ENCODE peak calls at places on chromosome 13, in seven cellular contexts. L, O, J, D, X, C and W are unnamed samples.

GRCh38 chr13:40028446-40028845 is 373.0 kb downstream of the COG6 start:
- DNase-seq in J (no peak), O (no peak), X (no peak), C (no peak), D (no peak), L (no peak), W (no peak)

GRCh38 chr13:90769387-90769786 is 578.1 kb upstream of the MIR17HG start:
- DNase-seq in C (no peak), O (no peak), J (no peak), X (no peak), L (no peak), D (no peak), W (no peak)

GRCh38 chr13:105462098-105462497 is 1073.4 kb downstream of the EFNB2 start:
- DNase-seq in O (no peak), C (no peak), D (no peak), L (no peak), X (no peak), J (no peak), W (no peak)

GRCh38 chr13:66520511-66521390 is 709.4 kb downstream of the PCDH9 start:
- DNase-seq in C (no peak), J (no peak), D (no peak), O (no peak), L (no peak), X (no peak), W (no peak)

GRCh38 chr13:107518780-107519179 is 696.6 kb downstream of the LIG4 start:
- DNase-seq in C (no peak), O (no peak), D (no peak), L (no peak), X (no peak), J (no peak), W (peak)

GRCh38 chr13:50594276-50594970 is 249.1 kb downstream of the DLEU7 start:
- DNase-seq in D (no peak), X (peak), O (no peak), J (no peak), L (no peak), C (no peak), W (no peak)

GRCh38 chr13:71395053-71395452 is 472.0 kb downstream of the DACH1 start:
- DNase-seq in D (no peak), C (no peak), O (no peak), L (no peak), X (no peak), J (no peak), W (no peak)

GRCh38 chr13:99135591-99135990 is 65.1 kb upstream of the UBAC2 start:
- DNase-seq in J (no peak), X (no peak), C (no peak), O (no peak), D (no peak), L (no peak), W (no peak)

GRCh38 chr13:96958286-96958891 is 35.9 kb downstream of the OXGR1 start:
- DNase-seq in D (peak), L (no peak), O (peak), J (no peak), X (peak), C (peak), W (peak)

GRCh38 chr13:76937416-76937815 is 10.9 kb upstream of the ACOD1 start:
- DNase-seq in O (no peak), J (no peak), L (no peak), D (peak), C (no peak), X (peak), W (peak)

GRCh38 chr13:24184265-24184841 is 23.8 kb downstream of the SPATA13 start:
- DNase-seq in O (no peak), J (no peak), D (peak), L (no peak), X (no peak), C (no peak), W (no peak)

GRCh38 chr13:50131998-50132936 is 117.0 kb downstream of the KCNRG start:
- DNase-seq in X (peak), L (no peak), O (no peak), J (no peak), C (no peak), D (no peak), W (no peak)

GRCh38 chr13:28755546-28755870 is 36.7 kb upstream of the SLC46A3 start:
- DNase-seq in L (no peak), J (no peak), X (no peak), O (no peak), C (no peak), D (no peak), W (no peak)

GRCh38 chr13:41458939-41459753 is 1.8 kb downstream of the RGCC start:
- DNase-seq in C (no peak), O (peak), X (peak), D (peak), L (peak), J (peak), W (peak)

GRCh38 chr13:83730674-83731073 is 151.6 kb downstream of the SLITRK1 start:
- DNase-seq in X (no peak), O (no peak), D (no peak), J (no peak), C (no peak), L (no peak), W (no peak)

GRCh38 chr13:75715598-75716523 is 79.7 kb downstream of the LMO7 start:
- DNase-seq in O (no peak), C (peak), L (no peak), D (no peak), J (no peak), X (peak), W (no peak)

GRCh38 chr13:103203750-103204330 is 137.6 kb upstream of the SLC10A2 start:
- DNase-seq in D (no peak), J (no peak), C (peak), O (no peak), L (no peak), X (no peak), W (no peak)

GRCh38 chr13:70714993-70715392 is 606.7 kb upstream of the KLHL1 start:
- DNase-seq in L (no peak), J (no peak), X (no peak), D (no peak), C (no peak), O (no peak), W (no peak)

GRCh38 chr13:114132419-114133121 is at the start of gene RASA3:
- DNase-seq in D (peak), X (peak), O (peak), C (peak), J (no peak), L (peak), W (peak)

GRCh38 chr13:30743319-30744055 is 8.1 kb downstream of the ALOX5AP start:
- DNase-seq in X (peak), J (no peak), O (peak), L (peak), C (no peak), D (peak), W (peak)

GRCh38 chr13:75530536-75530935 is 7.1 kb downstream of the COMMD6 start:
- DNase-seq in X (no peak), J (no peak), L (no peak), D (no peak), O (no peak), C (no peak), W (no peak)

GRCh38 chr13:73339086-73339485 is 280.3 kb downstream of the KLF5 start:
- DNase-seq in O (no peak), C (no peak), D (no peak), X (no peak), L (no peak), J (no peak), W (no peak)

GRCh38 chr13:49428041-49428763 is 15.7 kb downstream of the CAB39L start:
- DNase-seq in O (no peak), D (no peak), J (no peak), C (no peak), L (no peak), X (no peak), W (no peak)

GRCh38 chr13:73141292-73141771 is 82.5 kb downstream of the KLF5 start:
- DNase-seq in D (no peak), C (peak), X (peak), O (no peak), J (no peak), L (no peak), W (peak)

GRCh38 chr13:76751278-76751677 is 134.9 kb downstream of the KCTD12 start:
- DNase-seq in C (no peak), J (no peak), D (no peak), O (no peak), L (no peak), X (no peak), W (no peak)